ENCODE peak calls at places on chromosomes 7 and 10, in eight cellular contexts. E is mesothelial cell of epicardium; Y is EL; J is left cardiac atrium; A is activated CD8-positive, alpha-beta memory T cell treated with anti-CD3 and anti-CD28 coated beads, Interleukin-2, amount 50 U/mL, for 48 hours; C is stimulated activated CD8-positive, alpha-beta memory T cell treated with anti-CD3 and anti-CD28 coated beads, Interleukin-7, amount 100 ng/mL, for 4 hours; P is RWPE1; R is activated CD4-positive, alpha-beta T cell treated with anti-CD3 and anti-CD28 coated beads for 4 hours. Z is an unnamed sample.
A peak's percentile ranks its signal among the peaks of the same experiment; 100 is the strongest.

GRCh38 chr10:122984708-122985107 is 4.5 kb downstream of the PSTK start:
- DNase-seq in E (no peak), Y (no peak), J (no peak), A (no peak), C (no peak), P (no peak), R (no peak), Z (no peak)

GRCh38 chr7:25894902-25895791 is 256.9 kb upstream of the NFE2L3 start:
- DNase-seq in E (peak; percentile 84), Y (peak; percentile 43), J (peak; percentile 74), A (peak; percentile 82), C (peak; percentile 48), P (no peak), R (peak; percentile 54), Z (no peak)

GRCh38 chr10:124044143-124044862 is 49.1 kb downstream of the CHST15 start:
- DNase-seq in E (no peak), Y (no peak), J (no peak), A (no peak), C (no peak), P (no peak), R (no peak), Z (no peak)

GRCh38 chr10:7184660-7185366 is 226.0 kb downstream of the SFMBT2 start:
- DNase-seq in E (no peak), Y (no peak), J (no peak), A (peak; percentile 52), C (no peak), P (no peak), R (no peak), Z (no peak)

GRCh38 chr7:47610506-47611044 is 28.7 kb upstream of the TNS3 start:
- DNase-seq in E (no peak), Y (peak; percentile 53), J (no peak), A (no peak), C (no peak), P (no peak), R (no peak), Z (no peak)

GRCh38 chr7:148185050-148185449 is 405.5 kb upstream of the C7orf33 start:
- DNase-seq in E (no peak), Y (peak; percentile 2), J (no peak), A (no peak), C (no peak), P (no peak), R (no peak), Z (no peak)

GRCh38 chr10:43816351-43817321 is 168.0 kb upstream of the ZNF32 start:
- DNase-seq in E (no peak), Y (peak; percentile 90), J (no peak), A (peak; percentile 78), C (peak; percentile 66), P (no peak), R (peak; percentile 66), Z (peak; percentile 93)

GRCh38 chr10:117734626-117735405 is 192.3 kb downstream of the EMX2 start:
- DNase-seq in E (peak; percentile 50), Y (no peak), J (no peak), A (no peak), C (no peak), P (no peak), R (no peak), Z (no peak)

GRCh38 chr7:1228535-1229333 is 3.9 kb upstream of the UNCX start:
- DNase-seq in E (no peak), Y (no peak), J (no peak), A (no peak), C (no peak), P (no peak), R (no peak), Z (no peak)

GRCh38 chr10:129157185-129157584 is 309.9 kb upstream of the MGMT start:
- DNase-seq in E (no peak), Y (no peak), J (no peak), A (no peak), C (no peak), P (no peak), R (no peak), Z (no peak)

GRCh38 chr7:119974972-119975371 is 298.0 kb upstream of the KCND2 start:
- DNase-seq in E (no peak), Y (no peak), J (no peak), A (no peak), C (no peak), P (no peak), R (no peak), Z (no peak)

GRCh38 chr7:155205368-155206285 is 92.1 kb upstream of the INSIG1 start:
- DNase-seq in E (no peak), Y (peak; percentile 98), J (peak; percentile 92), A (peak; percentile 90), C (peak; percentile 85), P (peak; percentile 76), R (peak; percentile 91), Z (peak; percentile 95)

GRCh38 chr7:142867398-142868187 is 12.7 kb downstream of the EPHB6 start:
- DNase-seq in E (no peak), Y (no peak), J (no peak), A (no peak), C (no peak), P (no peak), R (no peak), Z (no peak)

GRCh38 chr10:4195214-4195613 is 410.2 kb upstream of the KLF6 start:
- DNase-seq in E (no peak), Y (peak; percentile 69), J (no peak), A (no peak), C (no peak), P (peak; percentile 86), R (no peak), Z (no peak)

GRCh38 chr10:102668312-102669110 is 24.2 kb downstream of the TRIM8 start:
- DNase-seq in E (no peak), Y (no peak), J (no peak), A (no peak), C (no peak), P (no peak), R (no peak), Z (no peak)

GRCh38 chr7:154631162-154631561 is 371.8 kb downstream of the PAXIP1 start:
- DNase-seq in E (no peak), Y (no peak), J (no peak), A (no peak), C (no peak), P (no peak), R (no peak), Z (no peak)

GRCh38 chr10:19638173-19638872 is 177.9 kb upstream of the PLXDC2 start:
- DNase-seq in E (no peak), Y (peak; percentile 90), J (no peak), A (no peak), C (no peak), P (peak; percentile 26), R (no peak), Z (no peak)

GRCh38 chr10:68696018-68696417 is 25.0 kb upstream of the CCAR1 start:
- DNase-seq in E (no peak), Y (no peak), J (no peak), A (no peak), C (no peak), P (no peak), R (no peak), Z (no peak)

GRCh38 chr10:71734797-71735196 is 15.2 kb upstream of the C10orf105 start:
- DNase-seq in E (no peak), Y (no peak), J (no peak), A (no peak), C (no peak), P (no peak), R (no peak), Z (no peak)

GRCh38 chr7:42348627-42349026 is 111.6 kb upstream of the GLI3 start:
- DNase-seq in E (no peak), Y (no peak), J (no peak), A (no peak), C (no peak), P (no peak), R (no peak), Z (no peak)

Z was measured in DND-41.